ENCODE peak calls at places on chromosomes 5 and 9, in five cellular contexts. L is WERI-Rb-1, V is T-cell, C is suprapubic skin, S is globus pallidus. R is an unnamed sample.

GRCh38 chr9:70411141-70411929 is 3.1 kb downstream of the KLF9 start:
- DNase-seq in C (peak), L (no peak), V (no peak), S (peak), R (no peak)

GRCh38 chr5:153276151-153276550 is 214.3 kb upstream of the GRIA1 start:
- DNase-seq in L (no peak), V (no peak), C (no peak), S (peak), R (no peak)

GRCh38 chr5:99900302-99900811 is 634.8 kb upstream of the FAM174A start:
- DNase-seq in S (no peak), L (no peak), V (no peak), C (no peak), R (no peak)

GRCh38 chr9:6415266-6415665 is 2.3 kb downstream of the UHRF2 start:
- DNase-seq in C (no peak), L (no peak), S (no peak), V (no peak), R (no peak)

GRCh38 chr9:13324988-13325387 is 45.5 kb upstream of the MPDZ start:
- DNase-seq in V (no peak), C (no peak), S (peak), L (no peak), R (no peak)

GRCh38 chr9:112541690-112542089 is 55.1 kb downstream of the KIAA1958 start:
- DNase-seq in L (no peak), C (no peak), V (no peak), S (no peak), R (no peak)

GRCh38 chr9:114619205-114619758 is 8.2 kb downstream of the TMEM268 start:
- DNase-seq in L (no peak), S (no peak), V (no peak), C (no peak), R (no peak)

GRCh38 chr9:92616199-92617129 is 53.5 kb downstream of the IPPK start:
- DNase-seq in L (no peak), S (no peak), V (no peak), C (no peak), R (no peak)

GRCh38 chr9:16688814-16689213 is 181.7 kb downstream of the BNC2 start:
- DNase-seq in C (no peak), V (no peak), L (no peak), S (no peak), R (no peak)

GRCh38 chr5:169576181-169576598 is 7.4 kb upstream of the SPDL1 start:
- DNase-seq in L (no peak), C (peak), V (no peak), S (no peak), R (no peak)

GRCh38 chr5:92741906-92742305 is 839.1 kb downstream of the NR2F1-AS1 start:
- DNase-seq in L (no peak), C (no peak), V (no peak), S (no peak), R (no peak)

R was measured in type B pancreatic cell.